ENCODE peak calls at places on chromosomes 12 and 14, in nine cellular contexts. E is 8988T; L is NCI-H2107; R is neural progenitor cell; K is astrocyte of the spinal cord; O is activated CD4-positive, alpha-beta T cell treated with anti-CD3 and anti-CD28 coated beads for 4 hours; W is BJ; T is HCT116; M is HepG2. Y is an unnamed sample.
A peak's percentile ranks its signal among the peaks of the same experiment; 100 is the strongest.

GRCh38 chr12:107900588-107900987 is 126.1 kb downstream of the ASCL4 start:
- DNase-seq in K (no peak), T (no peak), O (no peak), W (no peak), R (no peak), M (no peak), E (no peak), L (no peak), Y (no peak)

GRCh38 chr14:100536721-100537700 is 50.2 kb downstream of the BEGAIN start:
- DNase-seq in O (no peak), E (peak; percentile 14), K (no peak), R (no peak), M (no peak), T (no peak), W (no peak), L (no peak), Y (no peak)

GRCh38 chr12:92539966-92540791 is 162.6 kb upstream of the PLEKHG7 start:
- DNase-seq in M (no peak), T (no peak), K (no peak), W (no peak), O (no peak), E (no peak), R (peak; percentile 73), L (peak; percentile 28), Y (no peak)

GRCh38 chr14:53411110-53411509 is 258.0 kb upstream of the DDHD1 start:
- DNase-seq in O (no peak), K (peak; percentile 64), M (no peak), T (no peak), E (no peak), R (no peak), L (no peak), W (no peak), Y (peak; percentile 17)

GRCh38 chr12:26723379-26724308 is 109.3 kb downstream of the ITPR2 start:
- DNase-seq in M (no peak), K (peak; percentile 84), L (no peak), W (peak; percentile 36), R (no peak), O (no peak), T (no peak), E (no peak), Y (peak; percentile 76)

GRCh38 chr12:5168148-5168547 is 124.5 kb downstream of the KCNA5 start:
- DNase-seq in L (no peak), R (no peak), O (no peak), M (no peak), T (no peak), E (no peak), W (no peak), K (no peak), Y (no peak)

GRCh38 chr12:99722690-99723486 is 75.3 kb downstream of the GARIN6 start:
- DNase-seq in R (peak; percentile 65), W (no peak), K (no peak), O (no peak), E (no peak), T (no peak), M (no peak), L (no peak), Y (no peak)

GRCh38 chr12:24746021-24746671 is 202.8 kb downstream of the BCAT1 start:
- DNase-seq in L (no peak), O (no peak), R (no peak), E (no peak), T (no peak), K (no peak), M (no peak), W (no peak), Y (no peak)

GRCh38 chr14:36976571-36977023 is 195.8 kb downstream of the SLC25A21 start:
- DNase-seq in E (no peak), R (no peak), M (peak; percentile 45), K (peak; percentile 30), L (no peak), W (no peak), O (no peak), T (no peak), Y (peak; percentile 3)

GRCh38 chr12:96236221-96236822 is 42.1 kb downstream of the ELK3 start:
- DNase-seq in T (no peak), W (no peak), K (peak; percentile 85), E (no peak), R (no peak), O (peak; percentile 17), M (no peak), L (no peak), Y (peak; percentile 75)

GRCh38 chr14:29310757-29311156 is 544.2 kb downstream of the FOXG1 start:
- DNase-seq in O (no peak), W (peak; percentile 31), E (no peak), T (no peak), M (no peak), R (no peak), K (peak; percentile 52), L (no peak), Y (peak; percentile 68)

GRCh38 chr12:38159591-38160317 is 156.8 kb upstream of the ALG10B start:
- DNase-seq in O (no peak), W (no peak), M (no peak), E (no peak), K (no peak), T (no peak), L (no peak), R (no peak), Y (no peak)

GRCh38 chr12:24979971-24980730 is 31.2 kb upstream of the BCAT1 start:
- DNase-seq in T (no peak), E (no peak), W (no peak), L (no peak), R (peak; percentile 5), K (no peak), M (peak; percentile 6), O (no peak), Y (no peak)

GRCh38 chr12:75337905-75338304 is 3.4 kb downstream of the GLIPR1L1 start:
- DNase-seq in R (no peak), W (no peak), M (no peak), O (no peak), L (no peak), T (no peak), K (no peak), E (no peak), Y (no peak)

GRCh38 chr14:55450539-55450938 is 10.1 kb upstream of the TBPL2 start:
- DNase-seq in E (no peak), O (no peak), L (no peak), T (no peak), K (no peak), W (no peak), M (no peak), R (no peak), Y (no peak)

GRCh38 chr12:57276935-57277563 is 26.1 kb upstream of the STAC3 start:
- DNase-seq in L (no peak), O (peak; percentile 5), E (no peak), T (peak; percentile 18), K (peak; percentile 21), W (no peak), M (peak; percentile 21), R (peak; percentile 46), Y (peak; percentile 51)

GRCh38 chr12:24909667-24910066 is 39.2 kb downstream of the BCAT1 start:
- DNase-seq in W (peak; percentile 57), E (no peak), O (no peak), L (no peak), R (no peak), K (peak; percentile 82), T (no peak), M (no peak), Y (peak; percentile 87)

GRCh38 chr14:71471604-71472003 is 460.6 kb upstream of the RGS6 start:
- DNase-seq in L (no peak), K (no peak), M (no peak), O (no peak), W (no peak), T (no peak), R (no peak), E (no peak), Y (no peak)

GRCh38 chr12:114743289-114743688 is 59.3 kb upstream of the TBX3 start:
- DNase-seq in E (no peak), W (no peak), O (no peak), R (no peak), M (no peak), T (no peak), K (no peak), L (no peak), Y (no peak)

GRCh38 chr14:65103150-65103760 is 938 bp upstream of the MAX start:
- DNase-seq in O (peak; percentile 11), L (no peak), R (peak; percentile 47), W (no peak), T (no peak), E (no peak), K (no peak), M (peak; percentile 24), Y (peak; percentile 26)

GRCh38 chr12:109760930-109761630 is 47.5 kb downstream of the FAM222A start:
- DNase-seq in W (no peak), T (no peak), M (no peak), E (no peak), O (no peak), L (no peak), K (no peak), R (no peak), Y (no peak)